ENCODE peak calls at places on chromosomes 13 and 19, in six cellular contexts. U is PC-3; G is HT1080; F is dorsolateral prefrontal cortex; M is CD4-positive, alpha-beta T cell; S is stimulated activated CD4-positive, alpha-beta T cell treated with anti-CD3 and anti-CD28 coated beads, Interleukin-1b, Interleukin-23, amount 100 ng/mL, for 24 hours. P is an unnamed sample.

GRCh38 chr13:110363009-110363408 is 55.9 kb downstream of the COL4A2 start:
- DNase-seq in S (no peak), G (no peak), F (no peak), M (no peak), U (no peak), P (no peak)

GRCh38 chr13:102658678-102659077 is 36.2 kb downstream of the METTL21C start:
- DNase-seq in S (no peak), F (no peak), M (no peak), U (no peak), G (no peak), P (no peak)

GRCh38 chr19:16064209-16064889 is 11.9 kb upstream of the TPM4 start:
- DNase-seq in G (no peak), F (no peak), U (no peak), S (no peak), M (no peak), P (no peak)

GRCh38 chr19:39446365-39447084 is 1.1 kb downstream of the SUPT5H start:
- DNase-seq in M (no peak), U (no peak), F (no peak), S (no peak), G (no peak), P (no peak)

GRCh38 chr19:3285647-3286176 is 61.3 kb downstream of the CELF5 start:
- DNase-seq in U (no peak), M (no peak), G (no peak), F (no peak), S (no peak), P (peak)

GRCh38 chr13:26759156-26759906 is 1.3 kb downstream of the GPR12 start:
- DNase-seq in S (no peak), G (no peak), M (no peak), U (no peak), F (peak), P (peak)

GRCh38 chr13:98571955-98572662 is 4.8 kb downstream of the STK24 start:
- DNase-seq in M (no peak), F (no peak), S (no peak), U (peak), G (peak), P (no peak)

GRCh38 chr19:40831502-40832430 is 18.5 kb downstream of the CYP2A6 start:
- DNase-seq in M (no peak), U (peak), S (no peak), F (no peak), G (peak), P (no peak)

GRCh38 chr19:39946532-39946931 is 12.1 kb upstream of the FCGBP start:
- DNase-seq in F (no peak), M (no peak), G (no peak), U (peak), S (no peak), P (no peak)

GRCh38 chr13:51895906-51896888 is 34.4 kb downstream of the CCDC70 start:
- DNase-seq in M (peak), F (peak), U (peak), S (no peak), G (peak), P (peak)

GRCh38 chr13:60226507-60226906 is 62.8 kb upstream of the DIAPH3 start:
- DNase-seq in S (no peak), F (no peak), U (peak), M (no peak), G (peak), P (peak)

GRCh38 chr13:30071890-30072817 is 221.7 kb upstream of the UBL3 start:
- DNase-seq in G (no peak), S (no peak), U (peak), F (no peak), M (no peak), P (no peak)

GRCh38 chr13:50130686-50131051 is 115.4 kb downstream of the KCNRG start:
- DNase-seq in M (peak), F (no peak), G (no peak), U (peak), S (no peak), P (no peak)

GRCh38 chr19:10927691-10928562 is 512 bp downstream of the YIPF2 start:
- DNase-seq in F (no peak), S (no peak), M (no peak), U (no peak), G (no peak), P (no peak)

GRCh38 chr13:46603165-46603603 is 50.2 kb downstream of the LRCH1 start:
- DNase-seq in G (no peak), S (no peak), M (no peak), U (peak), F (no peak), P (no peak)